ENCODE peak calls at places on chromosomes 1 and 21, in ten cellular contexts. L is kidney epithelial cell; H is tibial nerve; K is fibroblast of lung; E is neuronal stem cell; X is upper lobe of right lung; C is CD4-positive, alpha-beta memory T cell; B is hepatocyte; F is mucosa of descending colon; D is CD8-positive, alpha-beta memory T cell. I is an unnamed sample.

GRCh38 chr21:42781150-42781980 is 98.0 kb downstream of the WDR4 start:
- DNase-seq in D (no peak), F (peak; percentile 62), X (peak; percentile 75), L (no peak), H (no peak), K (no peak), B (peak; percentile 70), E (no peak), C (no peak), I (no peak)

GRCh38 chr21:46634966-46635323 is 529 bp upstream of the PRMT2 start:
- DNase-seq in B (peak; percentile 89), H (peak; percentile 41), K (peak; percentile 87), D (no peak), F (no peak), E (peak; percentile 74), X (no peak), L (peak; percentile 50), C (no peak), I (no peak)

GRCh38 chr1:231312389-231312788 is 25.3 kb downstream of the EXOC8 start:
- DNase-seq in X (no peak), E (no peak), B (no peak), L (no peak), F (no peak), K (no peak), D (no peak), C (no peak), H (no peak), I (no peak)

GRCh38 chr1:231357831-231358354 is 19.8 kb downstream of the SPRTN start:
- DNase-seq in X (no peak), B (peak; percentile 79), F (no peak), D (peak; percentile 58), K (peak; percentile 73), H (no peak), E (peak; percentile 38), L (no peak), C (peak; percentile 60), I (no peak)

GRCh38 chr1:101365186-101365585 is 128.4 kb downstream of the S1PR1 start:
- DNase-seq in B (no peak), D (no peak), X (no peak), K (peak; percentile 75), E (no peak), L (no peak), F (no peak), C (no peak), H (no peak), I (no peak)

GRCh38 chr1:228090613-228091081 is 8.1 kb downstream of the ARF1 start:
- DNase-seq in B (no peak), H (no peak), C (no peak), L (no peak), F (no peak), X (peak; percentile 52), K (peak; percentile 17), D (peak; percentile 35), E (no peak), I (no peak)

GRCh38 chr1:229550812-229551567 is 7.5 kb downstream of the ABCB10 start:
- DNase-seq in B (no peak), H (no peak), X (no peak), K (no peak), D (no peak), F (no peak), C (no peak), E (no peak), L (no peak), I (no peak)

GRCh38 chr1:178538192-178538916 is 25.4 kb downstream of the TEX35 start:
- DNase-seq in C (no peak), D (no peak), X (no peak), K (peak; percentile 83), L (no peak), E (no peak), F (no peak), H (no peak), B (peak; percentile 78), I (no peak)

GRCh38 chr1:30522031-30523004 is 201.1 kb downstream of the MATN1 start:
- DNase-seq in C (no peak), H (peak; percentile 53), X (no peak), B (peak; percentile 38), F (no peak), L (no peak), K (peak; percentile 64), D (no peak), E (no peak), I (no peak)

GRCh38 chr1:231603598-231604275 is 22.9 kb upstream of the DISC1 start:
- DNase-seq in H (no peak), E (peak; percentile 42), X (no peak), L (no peak), D (no peak), B (peak; percentile 74), C (peak; percentile 63), K (peak; percentile 47), F (no peak), I (no peak)

GRCh38 chr1:206575165-206575893 is 36.9 kb downstream of the EIF2D start:
- DNase-seq in E (no peak), L (no peak), F (no peak), B (peak; percentile 47), X (no peak), D (peak; percentile 61), K (peak; percentile 82), H (no peak), C (peak; percentile 87), I (no peak)

GRCh38 chr1:240533154-240533780 is 78.7 kb downstream of the GREM2 start:
- DNase-seq in L (no peak), B (no peak), D (no peak), F (no peak), X (no peak), H (no peak), K (no peak), C (no peak), E (no peak), I (no peak)

GRCh38 chr1:236058141-236058626 is 6.7 kb downstream of the NID1 start:
- DNase-seq in F (no peak), X (no peak), K (peak; percentile 30), B (peak; percentile 13), L (no peak), E (no peak), D (no peak), H (no peak), C (no peak), I (no peak)

GRCh38 chr1:68346192-68346808 is 103.5 kb downstream of the RPE65 start:
- DNase-seq in B (peak; percentile 13), E (no peak), H (no peak), C (no peak), D (no peak), L (no peak), K (peak; percentile 33), X (no peak), F (no peak), I (no peak)

GRCh38 chr1:53176452-53177344 is 19.9 kb upstream of the CPT2 start:
- DNase-seq in D (no peak), F (peak; percentile 57), H (no peak), B (peak; percentile 69), E (no peak), L (no peak), K (peak; percentile 57), X (peak; percentile 77), C (no peak), I (peak; percentile 64)

GRCh38 chr1:40762144-40762923 is 21.3 kb upstream of the KCNQ4 start:
- DNase-seq in L (no peak), X (no peak), H (no peak), B (no peak), K (no peak), D (no peak), C (no peak), E (no peak), F (no peak), I (no peak)

GRCh38 chr21:17602874-17603273 is 9.8 kb downstream of the BTG3 start:
- DNase-seq in B (no peak), F (no peak), K (peak; percentile 75), C (no peak), L (no peak), E (no peak), H (no peak), D (no peak), X (no peak), I (no peak)

GRCh38 chr21:17597680-17598079 is 15.0 kb downstream of the BTG3 start:
- DNase-seq in D (no peak), X (no peak), K (no peak), L (no peak), B (no peak), E (no peak), H (no peak), C (no peak), F (no peak), I (no peak)

GRCh38 chr21:17598437-17598836 is 14.3 kb downstream of the BTG3 start:
- DNase-seq in K (no peak), D (no peak), E (no peak), X (no peak), C (no peak), B (no peak), L (no peak), F (no peak), H (no peak), I (no peak)
- H3K36me3 ChIP-seq in K (no peaks in the 10 kb centered on the region), D (peaks cover 7% of the 10 kb centered on the region), E (peaks cover 98% of the 10 kb centered on the region), X (peaks cover 94% of the 10 kb centered on the region), C (peaks cover 16% of the 10 kb centered on the region), B (no peaks in the 10 kb centered on the region), L (peaks cover 2% of the 10 kb centered on the region), F (peaks cover 1% of the 10 kb centered on the region), H (peaks cover 5% of the 10 kb centered on the region), I (peaks cover 4% of the 10 kb centered on the region)

DNA sequence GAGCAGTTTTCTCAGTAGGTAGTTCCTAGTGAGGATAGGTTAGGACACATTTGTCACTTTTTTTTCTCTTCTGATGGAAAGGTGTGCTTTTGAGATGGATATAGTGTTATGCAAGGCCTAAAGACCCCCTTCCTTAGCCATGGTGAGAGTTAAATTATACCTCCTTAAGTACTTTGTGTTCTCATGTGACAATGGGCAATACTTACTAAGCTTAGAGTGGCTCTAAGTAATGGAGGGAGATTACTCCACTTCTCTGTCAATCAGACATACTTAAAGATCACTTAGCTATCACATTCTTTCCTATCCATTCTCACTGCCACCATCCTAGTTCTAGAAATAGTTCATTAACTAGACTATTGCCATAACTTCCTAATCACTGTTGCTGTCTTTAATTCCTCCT is 265.6 kb downstream of the PBX1 start:
- DNase-seq in F (no peak), K (no peak), H (no peak), C (no peak), L (no peak), X (no peak), B (no peak), E (no peak), D (no peak), I (no peak)
- H3K36me3 ChIP-seq in F (no peaks in the 10 kb centered on the region), K (no peaks in the 10 kb centered on the region), H (no peaks in the 10 kb centered on the region), C (no peaks in the 10 kb centered on the region), L (no peaks in the 10 kb centered on the region), X (peaks cover 26% of the 10 kb centered on the region), B (no peaks in the 10 kb centered on the region), E (peaks cover 80% of the 10 kb centered on the region), D (no peaks in the 10 kb centered on the region), I (no peaks in the 10 kb centered on the region)

DNA sequence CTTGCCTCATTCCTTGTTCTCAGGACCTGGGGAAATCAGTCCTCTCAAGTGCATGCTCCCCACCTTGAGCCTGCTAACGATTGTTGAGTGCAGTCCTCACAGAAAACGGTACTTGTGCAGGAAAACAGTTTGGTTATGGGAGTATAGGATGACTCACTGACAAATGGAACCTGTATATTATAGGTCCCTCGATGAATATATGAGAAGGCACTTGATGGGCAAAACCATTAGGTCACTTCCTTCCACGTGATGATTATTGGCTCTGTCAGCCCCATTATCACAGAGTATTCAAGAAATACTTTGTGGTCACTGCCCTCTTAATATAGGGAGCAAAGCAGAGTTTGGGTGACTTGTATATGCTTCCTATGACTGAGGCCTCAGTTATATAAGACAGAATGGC is 6.2 kb downstream of the CCDC17 start:
- DNase-seq in D (no peak), X (no peak), L (no peak), B (no peak), E (no peak), K (peak; percentile 51), F (no peak), C (no peak), H (no peak), I (no peak)
- H3K36me3 ChIP-seq in D (peaks cover 27% of the 10 kb centered on the region), X (peaks cover 61% of the 10 kb centered on the region), L (peaks cover 5% of the 10 kb centered on the region), B (no peaks in the 10 kb centered on the region), E (peaks cover 79% of the 10 kb centered on the region), K (peaks cover 11% of the 10 kb centered on the region), F (peaks cover 21% of the 10 kb centered on the region), C (peaks cover 57% of the 10 kb centered on the region), H (peaks cover 26% of the 10 kb centered on the region), I (peaks cover 95% of the 10 kb centered on the region)

GRCh38 chr1:20770314-20771087 is 16.6 kb downstream of the HP1BP3 start:
- DNase-seq in D (no peak), X (no peak), B (no peak), H (no peak), K (no peak), E (no peak), L (no peak), F (no peak), C (no peak), I (no peak)
- H3K36me3 ChIP-seq in D (peaks cover 77% of the 10 kb centered on the region), X (peaks cover 100% of the 10 kb centered on the region), B (peaks cover 8% of the 10 kb centered on the region), H (peaks cover 18% of the 10 kb centered on the region), K (peaks cover 22% of the 10 kb centered on the region), E (peaks cover 100% of the 10 kb centered on the region), L (peaks cover 2% of the 10 kb centered on the region), F (peaks cover 25% of the 10 kb centered on the region), C (peaks cover 80% of the 10 kb centered on the region), I (peaks cover 99% of the 10 kb centered on the region)